ENCODE peak calls at places on chromosomes 13 and 19, in six cellular contexts. H is bronchial epithelial cell, M is PC-3, X is omental fat pad, Z is mucosa of descending colon, E is stomach. U is an unnamed sample.

GRCh38 chr13:110702591-110703526 is 3.1 kb downstream of the CARS2 start:
- DNase-seq in M (no peak), X (no peak), E (no peak), H (peak; percentile 47), Z (no peak), U (no peak)

GRCh38 chr19:49875801-49876421 is 1.2 kb downstream of the AKT1S1 start:
- DNase-seq in Z (peak; percentile 78), H (no peak), E (no peak), M (peak; percentile 34), X (no peak), U (no peak)

GRCh38 chr13:92097337-92097903 is 699.0 kb downstream of the GPC5 start:
- DNase-seq in M (no peak), Z (no peak), E (no peak), H (no peak), X (no peak), U (peak; percentile 61)

GRCh38 chr13:73119612-73120011 is 60.8 kb downstream of the KLF5 start:
- DNase-seq in H (no peak), M (no peak), Z (no peak), E (no peak), X (no peak), U (no peak)

GRCh38 chr19:48490980-48491792 is 20.4 kb downstream of the LMTK3 start:
- DNase-seq in X (no peak), E (peak; percentile 56), M (peak; percentile 29), H (no peak), Z (peak; percentile 63), U (peak; percentile 54)

GRCh38 chr13:110400786-110401533 is 93.9 kb downstream of the COL4A2 start:
- DNase-seq in E (no peak), Z (no peak), X (no peak), H (no peak), M (no peak), U (no peak)

GRCh38 chr13:113917096-113917495 is 53.2 kb upstream of the GAS6 start:
- DNase-seq in M (no peak), X (no peak), E (peak; percentile 11), Z (no peak), H (no peak), U (no peak)

GRCh38 chr13:28357247-28357825 is 137.6 kb downstream of the FLT1 start:
- DNase-seq in E (no peak), X (no peak), H (no peak), Z (no peak), M (peak; percentile 5), U (no peak)

GRCh38 chr13:95643814-95644598 is 500 bp downstream of the DZIP1 start:
- DNase-seq in E (no peak), H (no peak), X (no peak), Z (no peak), M (no peak), U (peak; percentile 36)

GRCh38 chr19:35414442-35414841 is 33.6 kb upstream of the FFAR2 start:
- DNase-seq in X (no peak), H (no peak), M (no peak), E (no peak), Z (no peak), U (no peak)

GRCh38 chr19:35882074-35882832 is 13.9 kb downstream of the APLP1 start:
- DNase-seq in Z (peak; percentile 83), X (no peak), M (peak; percentile 71), E (no peak), H (peak; percentile 76), U (peak; percentile 81)

GRCh38 chr19:38842439-38843174 is 7.2 kb downstream of the HNRNPL start:
- DNase-seq in E (no peak), Z (peak; percentile 37), H (no peak), M (no peak), X (no peak), U (no peak)

DNA sequence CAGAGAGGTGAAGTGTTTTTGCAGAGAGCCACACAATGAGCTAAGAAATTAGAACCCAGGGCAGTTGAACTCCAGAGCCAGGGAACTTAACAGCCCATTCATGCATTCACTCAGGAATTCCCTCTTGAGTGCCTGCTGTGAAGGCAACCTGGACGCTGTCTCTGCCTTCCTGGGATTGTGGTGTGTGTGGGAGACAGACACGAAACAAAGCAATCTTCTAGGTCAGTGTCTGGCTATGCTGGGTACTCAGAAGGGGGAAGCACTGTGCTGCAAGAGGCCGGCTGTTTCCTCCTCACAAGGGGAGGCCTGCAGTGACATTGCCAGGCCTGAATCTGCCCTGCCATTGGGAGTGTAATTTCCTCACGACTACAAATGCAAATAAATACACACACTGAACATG is 9.7 kb downstream of the BCKDHA start:
- DNase-seq in X (no peak), E (no peak), H (no peak), Z (no peak), M (no peak), U (no peak)
- TF ChIP-seq CTCF in X (no peak), E (no peak), H (no peak), Z (no peak), M (no peak), U (no peak)

GRCh38 chr19:43425567-43426392 is 11.1 kb downstream of the TEX101 start:
- DNase-seq in M (peak; percentile 49), Z (peak; percentile 94), X (no peak), E (peak; percentile 90), H (peak; percentile 52), U (peak; percentile 56)
- TF ChIP-seq CTCF in M (peak; percentile 63), Z (no peak), X (no peak), E (peak; percentile 20), H (peak; percentile 69), U (peak; percentile 40)

GRCh38 chr13:49524740-49525501 is 29.2 kb downstream of the PHF11 start:
- DNase-seq in H (peak; percentile 10), Z (no peak), E (no peak), X (no peak), M (peak; percentile 11), U (no peak)
- TF ChIP-seq CTCF in H (no peak), Z (no peak), E (no peak), X (no peak), M (no peak), U (no peak)

GRCh38 chr19:47112664-47113445 is 721 bp downstream of the ZC3H4 start:
- DNase-seq in E (peak; percentile 99), M (peak; percentile 97), X (peak; percentile 94), Z (peak; percentile 98), H (peak; percentile 97), U (peak; percentile 100)
- TF ChIP-seq CTCF in E (no peak), M (no peak), X (no peak), Z (no peak), H (no peak), U (no peak)

GRCh38 chr13:46146898-46147297 is 35.1 kb downstream of the LCP1 start:
- DNase-seq in Z (no peak), E (no peak), M (no peak), X (no peak), H (peak; percentile 16), U (no peak)
- TF ChIP-seq CTCF in Z (no peak), E (no peak), M (peak; percentile 11), X (no peak), H (no peak), U (peak; percentile 24)

GRCh38 chr13:20891034-20891433 is 11.5 kb downstream of the XPO4 start:
- DNase-seq in Z (no peak), X (no peak), H (no peak), M (no peak), E (no peak), U (no peak)
- TF ChIP-seq CTCF in Z (no peak), X (no peak), H (no peak), M (no peak), E (no peak), U (no peak)

DNA sequence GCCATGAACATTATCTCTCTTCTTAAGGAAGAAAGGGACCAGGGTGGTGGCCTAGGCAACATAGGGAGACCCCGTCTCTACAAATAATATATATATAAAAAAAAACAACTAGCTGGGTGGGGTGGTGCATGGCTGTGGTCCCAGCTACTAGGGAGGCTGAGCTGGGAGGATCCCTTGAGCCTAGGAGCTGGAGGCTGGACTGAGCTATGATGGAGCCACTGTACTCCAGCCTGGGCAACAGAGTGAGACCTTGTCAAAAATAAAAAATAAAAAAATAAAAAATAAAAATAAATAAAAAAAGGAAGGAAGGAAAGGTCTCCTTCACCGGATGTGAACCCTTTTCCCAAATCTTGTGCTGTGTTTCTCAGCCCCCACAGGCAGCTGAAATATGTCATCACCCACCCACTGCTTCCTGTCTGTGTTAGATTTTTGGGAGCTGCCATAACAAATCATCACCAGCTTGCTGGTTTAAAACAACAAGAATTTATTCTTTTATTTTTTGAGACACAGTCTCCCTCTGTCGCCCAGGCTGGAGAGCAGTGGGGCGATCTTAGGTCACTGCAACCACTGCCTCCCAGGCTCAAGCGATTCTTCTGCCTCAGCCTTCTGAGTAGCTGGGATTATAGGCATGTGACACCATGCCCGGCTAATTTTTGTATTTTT is 9.5 kb upstream of the TSPAN16 start:
- DNase-seq in X (no peak), M (no peak), Z (no peak), E (no peak), H (peak; percentile 23), U (peak; percentile 55)
- TF ChIP-seq CTCF in X (no peak), M (no peak), Z (no peak), E (no peak), H (no peak), U (no peak)